ENCODE peak calls at places on chromosomes 1 and 21, in eight cellular contexts. A is endothelial cell of umbilical vein, E is GM23248, W is MM.1S, Z is PC-3, F is astrocyte, L is fibroblast of lung, Y is SK-N-SH. U is an unnamed sample.

GRCh38 chr21:34730194-34730593 is 61.4 kb downstream of the CLIC6 start:
- DNase-seq in L (no peak), Z (no peak), E (no peak), A (no peak), Y (no peak), W (no peak), F (no peak), U (no peak)

GRCh38 chr1:157988002-157988401 is 5.4 kb upstream of the KIRREL1 start:
- DNase-seq in Y (no peak), W (no peak), Z (no peak), E (no peak), F (no peak), L (no peak), A (no peak), U (no peak)

GRCh38 chr1:55402117-55402516 is 187.0 kb upstream of the USP24 start:
- DNase-seq in L (peak; percentile 81), Y (no peak), W (no peak), A (no peak), E (peak; percentile 88), F (peak; percentile 73), Z (no peak), U (no peak)

GRCh38 chr1:78147031-78147430 is 101.3 kb downstream of the GIPC2 start:
- DNase-seq in F (no peak), E (no peak), W (no peak), L (no peak), Z (no peak), A (no peak), Y (no peak), U (no peak)

GRCh38 chr21:20875741-20876140 is 122.5 kb upstream of the NCAM2 start:
- DNase-seq in Y (no peak), W (no peak), E (no peak), A (no peak), Z (peak; percentile 25), L (no peak), F (no peak), U (no peak)

GRCh38 chr1:151619489-151620093 is 7.7 kb downstream of the SNX27 start:
- DNase-seq in L (peak; percentile 62), E (peak; percentile 70), Y (no peak), W (no peak), A (peak; percentile 30), F (peak; percentile 55), Z (peak; percentile 75), U (peak; percentile 16)

GRCh38 chr1:64909021-64909420 is 57.3 kb downstream of the JAK1 start:
- DNase-seq in A (no peak), F (no peak), Z (no peak), E (peak; percentile 31), W (no peak), Y (no peak), L (no peak), U (no peak)

GRCh38 chr1:66168467-66168887 is 365.5 kb upstream of the SGIP1 start:
- DNase-seq in Y (no peak), E (peak; percentile 20), F (peak; percentile 91), L (peak; percentile 91), A (no peak), W (peak; percentile 69), Z (no peak), U (no peak)

GRCh38 chr1:14961661-14962267 is 191.8 kb upstream of the TMEM51 start:
- DNase-seq in F (no peak), A (no peak), L (no peak), Z (no peak), W (no peak), E (peak; percentile 38), Y (peak; percentile 48), U (no peak)

GRCh38 chr1:113835686-113836290 is 23.5 kb upstream of the RSBN1 start:
- DNase-seq in E (peak; percentile 70), A (peak; percentile 72), W (peak; percentile 29), F (peak; percentile 18), Y (peak; percentile 51), L (peak; percentile 32), Z (peak; percentile 75), U (peak; percentile 35)

GRCh38 chr1:82600314-82600713 is 799.6 kb downstream of the ADGRL2 start:
- DNase-seq in A (no peak), F (no peak), Z (no peak), L (no peak), Y (no peak), E (no peak), W (no peak), U (no peak)

GRCh38 chr1:171352554-171352953 is 38.6 kb downstream of the FMO4 start:
- DNase-seq in L (no peak), Y (no peak), A (no peak), W (no peak), Z (no peak), F (no peak), E (no peak), U (no peak)

GRCh38 chr21:23281917-23282316 is 2283.7 kb downstream of the NCAM2 start:
- DNase-seq in Z (no peak), F (no peak), L (no peak), W (no peak), E (no peak), A (no peak), Y (no peak), U (no peak)

GRCh38 chr1:53294557-53294956 is 33.3 kb downstream of the LRP8 start:
- DNase-seq in F (peak; percentile 74), L (peak; percentile 84), A (no peak), Y (no peak), Z (peak; percentile 13), W (peak; percentile 16), E (peak; percentile 88), U (peak; percentile 67)

DNA sequence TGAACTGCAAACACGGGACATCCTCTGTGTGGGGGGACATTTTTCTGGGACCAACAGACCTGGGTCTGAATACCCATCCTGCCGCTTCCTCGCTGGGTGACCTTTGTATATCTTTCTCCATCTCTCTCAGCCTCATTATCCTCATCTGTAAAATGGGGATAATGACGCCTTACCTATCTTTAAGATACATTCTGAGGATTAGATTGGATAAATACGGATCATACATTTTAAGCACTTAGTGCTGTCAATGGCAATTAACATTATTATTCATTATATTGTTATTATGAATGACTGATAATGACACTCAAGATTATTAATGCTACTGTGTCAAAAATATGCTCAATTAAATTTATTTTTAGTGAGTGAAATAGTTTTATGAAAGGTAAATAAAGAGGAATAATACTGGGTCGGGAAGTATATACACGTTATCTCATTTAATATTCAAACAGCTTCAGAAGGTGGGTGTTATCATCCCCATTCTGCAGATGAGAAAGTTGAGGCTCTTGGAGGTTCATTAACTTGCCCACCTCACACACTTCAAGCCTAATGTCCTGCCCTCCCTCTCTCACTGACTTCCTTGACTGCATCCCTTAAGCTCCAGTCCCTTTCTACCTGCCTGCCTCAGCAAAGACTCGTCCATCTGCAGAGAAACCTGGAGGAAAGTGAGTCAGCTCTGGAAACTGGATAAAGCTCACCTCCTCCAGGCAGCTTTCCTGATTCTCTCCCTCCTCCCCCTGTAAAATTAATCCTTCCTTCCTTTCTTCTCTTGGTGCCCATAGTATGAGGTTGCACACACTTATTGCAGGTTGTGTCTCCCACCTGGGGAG is 120.7 kb upstream of the JUN start:
- DNase-seq in Z (no peak), L (no peak), F (no peak), A (no peak), W (no peak), E (no peak), Y (no peak), U (no peak)
- H3K4me3 ChIP-seq in Z (peak overlapping the region; percentile 78), L (peak overlapping the region; percentile 60), F (peak overlapping the region; percentile 53), A (no peak overlapping the region), W (peak overlapping the region; percentile 64), E (peak overlapping the region; percentile 71), Y (peak overlapping the region; percentile 56), U (no peak overlapping the region)

DNA sequence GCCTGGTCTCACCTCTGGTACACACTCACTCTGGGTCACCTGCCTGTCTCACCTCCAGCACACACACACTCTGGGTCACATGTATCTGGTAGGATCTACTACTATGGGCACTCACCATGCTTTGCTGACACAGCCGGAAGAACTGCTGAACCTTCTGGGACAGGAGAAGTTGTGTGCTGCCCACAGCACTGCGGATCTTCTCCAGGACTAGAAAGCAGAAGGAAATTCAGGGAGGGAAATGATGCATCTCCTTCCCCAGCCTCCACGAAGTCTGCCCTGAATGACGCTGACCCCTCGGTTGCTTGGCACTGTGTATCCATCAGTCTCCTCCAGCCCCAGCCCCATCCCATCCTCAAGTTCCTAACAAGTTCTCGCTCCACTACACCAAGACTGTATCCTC is 7.9 kb upstream of the SMIM12 start:
- DNase-seq in Z (no peak), Y (no peak), L (no peak), F (no peak), A (no peak), W (no peak), E (no peak), U (no peak)
- H3K9ac ChIP-seq in Z (no peak overlapping the region), Y (no peak overlapping the region), L (no peak overlapping the region), F (no peak overlapping the region), A (no peak overlapping the region), W (no peak overlapping the region), E (no peak overlapping the region), U (no peak overlapping the region)

DNA sequence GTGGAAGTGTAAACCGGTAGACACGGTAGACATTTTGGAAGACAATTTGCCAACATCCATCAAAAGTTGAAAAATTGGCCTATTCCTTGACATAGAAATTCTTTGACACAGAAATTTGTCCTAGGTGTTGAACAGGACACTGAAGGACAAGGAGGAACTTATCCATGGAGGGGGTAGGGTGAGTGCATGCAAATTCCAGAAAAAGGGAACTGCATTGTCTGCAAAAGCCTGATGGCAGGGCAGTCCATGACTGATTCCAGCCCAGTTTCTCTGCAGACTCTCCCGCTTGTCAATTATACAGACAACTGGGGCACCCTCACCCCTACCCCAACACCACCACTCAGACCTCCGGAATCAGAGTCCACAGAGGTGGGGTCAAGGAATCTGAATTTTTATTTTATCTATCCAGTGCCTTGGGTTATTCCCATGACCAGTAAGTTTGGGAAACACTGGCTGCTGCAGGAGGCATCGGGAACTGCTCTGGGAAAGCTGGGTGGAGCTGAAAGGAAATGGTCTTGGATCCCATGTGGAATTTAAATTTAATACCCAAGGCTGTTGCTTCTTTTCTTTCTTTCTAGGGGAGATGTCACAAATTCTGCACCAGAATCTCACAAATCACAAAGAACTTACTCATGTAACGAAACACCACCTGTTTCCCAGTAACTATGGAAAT is 103.3 kb upstream of the SLC45A1 start:
- DNase-seq in W (no peak), L (peak; percentile 34), A (no peak), Y (no peak), E (no peak), F (no peak), Z (no peak), U (no peak)
- H2AFZ ChIP-seq in W (no peak overlapping the region), L (no peak overlapping the region), A (no peak overlapping the region), Y (no peak overlapping the region), E (no peak overlapping the region), F (no peak overlapping the region), Z (no peak overlapping the region), U (no peak overlapping the region)

DNA sequence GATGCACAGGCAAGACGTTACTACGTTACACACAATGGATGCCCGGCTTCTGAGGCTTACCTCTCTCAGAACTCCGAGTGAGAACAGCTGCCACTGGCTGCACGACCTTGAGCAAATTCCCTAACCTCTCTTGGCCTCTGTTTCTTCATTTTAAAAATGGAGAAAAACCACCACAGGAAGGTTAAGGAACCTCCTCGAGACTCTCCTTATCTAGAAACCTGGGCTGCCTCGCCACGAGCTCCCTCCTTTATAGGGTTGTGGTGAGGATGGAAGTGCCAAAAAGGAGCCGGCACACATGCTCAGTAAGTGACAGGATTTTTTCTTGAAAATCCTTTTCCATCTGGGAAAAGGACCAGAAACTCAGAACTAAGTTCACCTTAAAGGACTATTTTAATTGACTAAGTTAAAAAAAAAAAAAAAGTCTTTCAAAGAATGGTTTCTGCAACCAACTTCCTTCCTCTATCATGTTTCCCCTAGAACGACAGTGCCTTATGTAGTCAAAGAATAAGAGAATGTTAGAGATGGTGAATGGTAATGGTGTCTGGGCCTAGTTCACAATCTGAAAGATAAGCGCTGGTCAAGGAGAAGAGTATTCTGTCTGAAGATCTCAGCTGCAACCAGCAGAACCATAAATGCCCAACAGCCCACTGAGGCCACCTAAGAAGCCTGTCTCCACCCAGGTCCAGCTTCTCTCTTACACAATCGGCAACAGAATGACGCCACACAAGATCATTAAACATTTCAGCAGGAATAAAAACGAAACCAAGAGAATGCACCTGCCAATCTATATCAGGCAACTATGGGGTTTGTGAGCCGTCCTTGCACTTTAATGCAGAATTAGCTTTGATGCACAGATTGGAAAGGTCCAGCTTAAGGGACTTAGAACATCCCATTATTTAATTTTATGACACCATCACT is 65.0 kb downstream of the SLC45A1 start:
- DNase-seq in F (no peak), L (no peak), E (no peak), W (no peak), Y (no peak), A (no peak), Z (no peak), U (no peak)
- H3K4me3 ChIP-seq in F (no peak overlapping the region), L (no peak overlapping the region), E (no peak overlapping the region), W (no peak overlapping the region), Y (no peak overlapping the region), A (no peak overlapping the region), Z (no peak overlapping the region), U (no peak overlapping the region)